ENCODE peak calls at places on chromosomes 11 and 22, in six cellular contexts. W is neural crest cell, N is RWPE1, D is heart left ventricle, L is WTC11, J is HCT116. C is an unnamed sample.

GRCh38 chr11:74024630-74025029 is 15.7 kb upstream of the UCP3 start:
- DNase-seq in L (no peak), D (no peak), N (no peak), J (no peak), W (no peak), C (no peak)

GRCh38 chr11:35272391-35272821 is 133.4 kb downstream of the CD44 start:
- DNase-seq in L (no peak), D (no peak), J (no peak), N (no peak), W (no peak), C (no peak)

GRCh38 chr11:3894128-3894731 is 38.8 kb downstream of the STIM1 start:
- DNase-seq in N (no peak), L (no peak), J (no peak), D (peak; percentile 50), W (no peak), C (no peak)

GRCh38 chr11:32615422-32615821 is 31.8 kb downstream of the EIF3M start:
- DNase-seq in L (no peak), J (no peak), D (no peak), N (no peak), W (no peak), C (no peak)

GRCh38 chr11:134252539-134253188 is 488 bp downstream of the THYN1 start:
- DNase-seq in N (peak; percentile 27), W (peak; percentile 20), J (no peak), L (peak; percentile 29), D (peak; percentile 32), C (no peak)

GRCh38 chr22:28894793-28895192 is 11.4 kb downstream of the ZNRF3 start:
- DNase-seq in J (no peak), N (no peak), L (no peak), D (no peak), W (no peak), C (no peak)

GRCh38 chr11:47259178-47259977 is 1.6 kb downstream of the NR1H3 start:
- DNase-seq in L (peak; percentile 80), J (no peak), N (no peak), D (no peak), W (peak; percentile 35), C (no peak)

GRCh38 chr11:29318134-29318845 is 698.5 kb downstream of the KCNA4 start:
- DNase-seq in W (no peak), N (no peak), D (no peak), J (no peak), L (no peak), C (no peak)

GRCh38 chr11:22976146-22976545 is 115.9 kb upstream of the CCDC179 start:
- DNase-seq in J (no peak), D (no peak), N (peak; percentile 8), L (no peak), W (no peak), C (no peak)

GRCh38 chr22:29780781-29781676 is 13.9 kb downstream of the UQCR10 start:
- DNase-seq in W (no peak), D (no peak), L (no peak), N (peak; percentile 67), J (no peak), C (no peak)

GRCh38 chr11:65529475-65530156 is 4.7 kb downstream of the SCYL1 start:
- DNase-seq in N (no peak), W (no peak), L (no peak), J (no peak), D (no peak), C (no peak)

GRCh38 chr11:101866619-101867491 is 48.0 kb upstream of the CEP126 start:
- DNase-seq in N (peak; percentile 58), J (no peak), L (no peak), D (no peak), W (no peak), C (no peak)

GRCh38 chr11:58784995-58785394 is 53.3 kb upstream of the GLYAT start:
- DNase-seq in N (no peak), J (no peak), L (no peak), W (no peak), D (no peak), C (no peak)

GRCh38 chr22:33918676-33919590 is 1.3 kb downstream of the LARGE1 start:
- DNase-seq in W (no peak), D (no peak), L (peak; percentile 23), N (no peak), J (no peak), C (no peak)

GRCh38 chr11:73715551-73715950 is 45.3 kb downstream of the RAB6A start:
- DNase-seq in N (no peak), W (no peak), L (no peak), J (no peak), D (no peak), C (no peak)

GRCh38 chr11:1891831-1892115 is at the start of gene PRR33:
- DNase-seq in J (no peak), N (no peak), L (no peak), W (no peak), D (no peak), C (no peak)

GRCh38 chr11:125807909-125808308 is 20.0 kb downstream of the PATE3 start:
- DNase-seq in D (no peak), N (no peak), W (no peak), J (no peak), L (no peak), C (no peak)

GRCh38 chr11:19803506-19803998 is 90.9 kb downstream of the NAV2 start:
- DNase-seq in D (no peak), W (no peak), J (no peak), N (no peak), L (no peak), C (no peak)

GRCh38 chr22:46013460-46014416 is 36.8 kb upstream of the WNT7B start:
- DNase-seq in L (peak; percentile 89), D (peak; percentile 92), W (peak; percentile 90), N (peak; percentile 92), J (peak; percentile 89), C (peak; percentile 91)

GRCh38 chr11:116249561-116249960 is 523.2 kb downstream of the BUD13 start:
- DNase-seq in N (no peak), J (no peak), W (no peak), L (no peak), D (no peak), C (no peak)

GRCh38 chr11:73223998-73224730 is 6.1 kb downstream of the P2RY2 start:
- DNase-seq in W (no peak), D (no peak), N (no peak), J (no peak), L (no peak), C (no peak)

GRCh38 chr11:66905631-66906030 is 48.8 kb downstream of the LRFN4 start:
- DNase-seq in N (no peak), J (no peak), D (no peak), W (no peak), L (no peak), C (no peak)

DNA sequence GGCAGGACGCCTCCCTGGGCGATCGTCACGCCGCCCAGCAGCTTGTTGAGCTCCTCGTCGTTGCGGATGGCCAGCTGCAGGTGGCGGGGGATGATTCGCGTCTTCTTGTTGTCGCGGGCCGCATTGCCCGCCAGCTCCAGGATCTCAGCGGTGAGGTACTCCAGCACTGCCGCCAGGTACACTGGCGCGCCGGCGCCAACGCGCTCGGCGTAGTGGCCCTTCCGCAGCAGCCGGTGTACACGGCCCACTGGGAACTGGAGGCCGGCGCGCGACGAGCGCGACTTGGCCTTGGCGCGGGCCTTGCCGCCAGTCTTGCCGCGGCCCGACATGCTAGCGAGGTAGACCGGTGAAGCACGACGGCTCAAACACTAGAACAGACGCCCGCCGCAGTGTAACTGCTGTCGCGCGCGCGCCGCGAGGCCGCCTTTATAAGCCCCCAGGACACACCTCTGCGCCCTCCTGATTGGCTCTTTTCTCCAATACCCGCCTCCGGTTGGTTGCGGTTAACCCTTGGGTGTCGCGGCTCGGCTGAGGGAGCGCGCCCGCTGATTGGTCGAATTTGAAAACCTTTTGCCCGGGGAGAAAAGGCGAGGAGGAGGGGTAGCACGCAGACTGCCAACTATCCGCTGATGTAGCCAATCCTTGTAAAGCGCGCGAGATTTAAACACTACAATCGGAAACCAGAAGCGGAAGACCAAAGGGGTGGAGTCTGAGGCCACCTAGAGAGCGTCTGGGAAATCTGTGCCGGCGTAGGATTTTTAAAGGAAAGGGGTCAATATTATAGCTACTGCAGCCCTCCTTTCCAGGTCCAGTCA is 6.4 kb downstream of the DPAGT1 start:
- DNase-seq in W (peak; percentile 97), D (peak; percentile 99), L (peak; percentile 99), J (peak; percentile 99), N (peak; percentile 100), C (peak; percentile 98)
- TF ChIP-seq CTCF in W (peak; percentile 12), D (peak; percentile 29), L (no peak), J (no peak), N (peak; percentile 35), C (no peak)

DNA sequence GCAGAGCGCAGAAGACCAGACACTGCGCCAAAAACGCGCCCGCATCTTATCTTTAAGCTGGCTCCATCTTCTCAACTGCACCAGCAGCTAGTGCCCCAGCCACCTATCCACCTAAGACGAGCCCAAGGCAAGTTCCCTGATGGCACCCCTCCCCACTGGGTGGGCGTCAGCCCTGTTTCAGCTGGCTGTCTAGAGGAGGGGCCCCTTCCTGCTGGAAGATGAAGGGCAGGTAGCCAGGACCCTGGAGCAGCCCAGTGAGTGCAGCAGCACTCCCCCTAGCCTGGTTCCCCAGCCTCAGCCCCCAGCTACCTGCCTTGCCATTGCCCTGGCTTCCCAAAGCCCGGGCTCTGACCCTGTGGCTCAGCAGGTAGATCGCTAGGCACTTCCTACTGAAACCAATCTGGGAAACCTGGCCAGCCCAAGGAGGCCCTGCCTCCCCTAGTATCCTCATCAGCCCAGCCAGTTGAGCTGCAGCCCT is 28.3 kb downstream of the ARVCF start:
- DNase-seq in J (no peak), W (no peak), N (no peak), D (no peak), L (no peak), C (no peak)
- TF ChIP-seq CTCF in J (no peak), W (no peak), N (no peak), D (no peak), L (no peak), C (no peak)

GRCh38 chr11:122275513-122275912 is 159.5 kb upstream of the BLID start:
- DNase-seq in W (no peak), J (no peak), D (no peak), L (no peak), N (no peak), C (no peak)
- TF ChIP-seq CTCF in W (no peak), J (no peak), D (no peak), L (no peak), N (no peak), C (no peak)

GRCh38 chr11:60701509-60701818 is 2.1 kb downstream of the MS4A8 start:
- DNase-seq in N (no peak), J (no peak), W (no peak), D (no peak), L (no peak), C (no peak)
- TF ChIP-seq CTCF in N (no peak), J (no peak), W (no peak), D (no peak), L (peak; percentile 11), C (no peak)

C was measured in progenitor cell of endocrine pancreas.